ENCODE peak calls at places on chromosome 17, in six cellular contexts. Z, B, S, G, D and Q are unnamed samples.

GRCh38 chr17:41058741-41059140 is 1.2 kb downstream of the KRTAP2-3 start:
- DNase-seq in Z (no peak), B (no peak), S (no peak), G (no peak), D (no peak), Q (no peak)

GRCh38 chr17:62892069-62892675 is 73.9 kb upstream of the TANC2 start:
- DNase-seq in Z (no peak), B (no peak), S (no peak), G (no peak), D (no peak), Q (no peak)

GRCh38 chr17:81253358-81254131 is 14.4 kb downstream of the NDUFAF8 start:
- DNase-seq in Z (no peak), B (peak; percentile 74), S (peak; percentile 51), G (peak; percentile 31), D (peak; percentile 44), Q (no peak)

GRCh38 chr17:77147357-77147801 is 6.6 kb downstream of the SEC14L1 start:
- DNase-seq in Z (no peak), B (no peak), S (no peak), G (no peak), D (peak; percentile 43), Q (no peak)

GRCh38 chr17:70230883-70231282 is 61.6 kb downstream of the KCNJ2 start:
- DNase-seq in Z (no peak), B (no peak), S (no peak), G (no peak), D (no peak), Q (no peak)

GRCh38 chr17:12007466-12007865 is 10.2 kb upstream of the ZNF18 start:
- DNase-seq in Z (no peak), B (no peak), S (no peak), G (no peak), D (no peak), Q (no peak)

GRCh38 chr17:78368854-78369495 is 9.1 kb upstream of the SOCS3 start:
- DNase-seq in Z (no peak), B (no peak), S (no peak), G (no peak), D (no peak), Q (no peak)

GRCh38 chr17:70089513-70090148 is 14.6 kb downstream of the KCNJ16 start:
- DNase-seq in Z (no peak), B (no peak), S (no peak), G (no peak), D (peak; percentile 39), Q (no peak)

GRCh38 chr17:78675836-78676235 is 98.6 kb upstream of the DNAH17 start:
- DNase-seq in Z (no peak), B (no peak), S (no peak), G (no peak), D (no peak), Q (no peak)

GRCh38 chr17:47099451-47099986 is 89.6 kb downstream of the CDC27 start:
- DNase-seq in Z (no peak), B (no peak), S (no peak), G (no peak), D (no peak), Q (no peak)

GRCh38 chr17:47686276-47686635 is 7.7 kb upstream of the TBKBP1 start:
- DNase-seq in Z (no peak), B (no peak), S (no peak), G (no peak), D (no peak), Q (peak; percentile 49)

GRCh38 chr17:60077672-60078519 is 825 bp downstream of the HEATR6 start:
- DNase-seq in Z (no peak), B (no peak), S (peak; percentile 10), G (no peak), D (peak; percentile 30), Q (no peak)

GRCh38 chr17:38476549-38476948 is 48.3 kb downstream of the ARHGAP23 start:
- DNase-seq in Z (no peak), B (no peak), S (no peak), G (no peak), D (no peak), Q (no peak)

GRCh38 chr17:70184770-70185169 is 15.4 kb downstream of the KCNJ2 start:
- DNase-seq in Z (no peak), B (no peak), S (no peak), G (no peak), D (peak; percentile 34), Q (peak; percentile 76)

GRCh38 chr17:71503710-71504471 is 616.9 kb upstream of the SOX9 start:
- DNase-seq in Z (no peak), B (no peak), S (peak; percentile 8), G (no peak), D (no peak), Q (no peak)
- H3K4me1 ChIP-seq in Z (no peaks in the 10 kb centered on the region), B (no peaks in the 10 kb centered on the region), S (peaks cover 7% of the 10 kb centered on the region), G (no peaks in the 10 kb centered on the region), D (no peaks in the 10 kb centered on the region), Q (peaks cover 15% of the 10 kb centered on the region)

DNA sequence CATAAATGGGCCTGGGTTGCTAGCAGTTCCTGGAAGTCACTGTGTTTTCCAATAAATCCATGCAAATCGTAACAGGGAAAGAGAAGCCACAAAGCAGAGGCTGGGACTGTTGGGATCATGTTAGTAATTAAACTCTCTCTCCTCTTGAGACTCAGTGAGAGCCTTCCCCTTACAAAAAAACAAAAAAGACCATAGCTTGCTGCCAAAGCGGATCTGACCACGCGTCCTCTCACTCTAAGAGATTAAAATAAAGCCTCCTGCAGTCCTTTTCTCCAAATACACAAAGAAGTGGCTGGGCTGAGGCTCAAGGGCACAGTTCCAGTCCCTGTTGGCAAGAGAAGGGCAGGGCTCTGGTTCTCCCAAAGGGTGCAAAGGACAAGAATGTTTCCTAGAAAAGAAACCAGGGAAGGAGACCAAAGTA is 38.5 kb downstream of the PIGL start:
- DNase-seq in Z (peak; percentile 80), B (no peak), S (peak; percentile 70), G (no peak), D (peak; percentile 31), Q (no peak)
- H3K4me3 ChIP-seq in Z (no peak overlapping the region), B (no peak overlapping the region), S (no peak overlapping the region), G (no peak overlapping the region), D (no peak overlapping the region), Q (no peak overlapping the region)

DNA sequence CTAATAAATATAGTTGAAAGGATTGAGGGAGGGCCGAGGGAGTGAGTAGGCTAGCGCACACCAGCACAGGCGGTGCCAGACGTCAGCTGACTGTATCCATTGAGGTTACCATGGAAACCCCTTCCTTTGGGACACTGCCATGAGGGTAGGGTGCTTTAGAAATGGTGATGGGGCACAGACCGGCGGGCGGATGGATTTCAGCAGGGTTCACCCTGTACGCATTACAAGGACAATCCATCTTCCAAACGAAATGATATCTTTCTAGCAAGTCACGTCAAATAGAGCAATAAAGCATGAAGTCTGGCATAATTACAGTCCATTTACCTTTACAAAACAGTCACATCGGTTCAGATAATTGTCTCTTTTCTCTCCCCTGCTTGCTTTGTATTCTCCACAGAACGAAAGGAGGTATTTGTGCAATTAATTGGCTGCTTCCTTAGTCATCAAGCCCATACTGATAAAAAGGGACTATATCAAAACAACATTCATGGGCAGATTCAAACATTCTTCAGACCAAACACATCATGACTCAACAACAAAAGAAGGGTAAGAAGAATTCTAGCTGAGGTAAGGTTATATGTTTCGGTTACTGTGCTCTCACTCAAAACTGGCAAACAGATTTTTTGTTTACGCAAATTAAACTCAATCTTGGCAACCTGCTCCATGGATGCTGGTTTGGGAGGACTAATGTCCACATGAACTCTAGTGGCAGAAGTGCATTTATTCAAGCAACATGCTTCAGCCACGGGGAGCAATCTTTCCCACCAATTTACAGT is 140.6 kb downstream of the CDK5R1 start:
- DNase-seq in Z (no peak), B (peak; percentile 58), S (peak; percentile 91), G (no peak), D (peak; percentile 8), Q (no peak)
- H3K27ac ChIP-seq in Z (no peak overlapping the region), B (no peak overlapping the region), S (no peak overlapping the region), G (no peak overlapping the region), D (no peak overlapping the region), Q (no peak overlapping the region)

GRCh38 chr17:14553847-14554246 is 253.0 kb downstream of the HS3ST3B1 start:
- DNase-seq in Z (no peak), B (no peak), S (no peak), G (no peak), D (no peak), Q (no peak)

GRCh38 chr17:14557482-14557881 is 256.6 kb downstream of the HS3ST3B1 start:
- DNase-seq in Z (no peak), B (no peak), S (no peak), G (no peak), D (no peak), Q (no peak)

GRCh38 chr17:14559720-14560119 is 258.8 kb downstream of the HS3ST3B1 start:
- DNase-seq in Z (no peak), B (no peak), S (no peak), G (no peak), D (no peak), Q (no peak)

DNA sequence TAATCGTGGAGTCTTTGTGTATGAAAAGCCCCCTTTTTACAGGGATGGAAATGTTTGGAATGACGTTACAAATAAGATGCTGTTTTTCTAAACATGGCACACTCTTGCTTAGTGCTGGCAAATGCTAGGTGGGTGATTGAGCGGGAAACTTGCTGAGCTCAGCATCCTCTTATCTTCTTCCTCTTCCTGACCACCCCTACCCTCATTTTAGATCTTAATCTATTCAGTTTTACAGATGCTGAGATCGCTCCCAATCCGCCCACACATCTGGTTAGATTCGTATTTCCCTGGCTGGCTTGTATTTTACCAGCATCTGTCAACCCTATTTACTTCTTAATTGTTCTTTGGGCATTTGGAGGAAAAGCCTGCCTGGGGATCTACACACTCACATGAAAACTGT is 258.3 kb downstream of the HS3ST3B1 start:
- DNase-seq in Z (no peak), B (no peak), S (no peak), G (no peak), D (no peak), Q (no peak)
- H3K4me1 ChIP-seq in Z (no peaks in the 10 kb centered on the region), B (no peaks in the 10 kb centered on the region), S (peaks cover 11% of the 10 kb centered on the region), G (peaks cover 4% of the 10 kb centered on the region), D (no peaks in the 10 kb centered on the region), Q (no peaks in the 10 kb centered on the region)

GRCh38 chr17:43660262-43660661 is 1.5 kb downstream of the MEOX1 start:
- DNase-seq in Z (no peak), B (no peak), S (no peak), G (no peak), D (no peak), Q (no peak)

GRCh38 chr17:43662432-43663141 is 865 bp upstream of the MEOX1 start:
- DNase-seq in Z (no peak), B (no peak), S (no peak), G (no peak), D (no peak), Q (no peak)

GRCh38 chr17:43660816-43661493 is 767 bp downstream of the MEOX1 start:
- DNase-seq in Z (no peak), B (no peak), S (no peak), G (peak; percentile 15), D (no peak), Q (no peak)

GRCh38 chr17:43663383-43663782 is 1.7 kb upstream of the MEOX1 start:
- DNase-seq in Z (no peak), B (no peak), S (no peak), G (no peak), D (no peak), Q (no peak)

DNA sequence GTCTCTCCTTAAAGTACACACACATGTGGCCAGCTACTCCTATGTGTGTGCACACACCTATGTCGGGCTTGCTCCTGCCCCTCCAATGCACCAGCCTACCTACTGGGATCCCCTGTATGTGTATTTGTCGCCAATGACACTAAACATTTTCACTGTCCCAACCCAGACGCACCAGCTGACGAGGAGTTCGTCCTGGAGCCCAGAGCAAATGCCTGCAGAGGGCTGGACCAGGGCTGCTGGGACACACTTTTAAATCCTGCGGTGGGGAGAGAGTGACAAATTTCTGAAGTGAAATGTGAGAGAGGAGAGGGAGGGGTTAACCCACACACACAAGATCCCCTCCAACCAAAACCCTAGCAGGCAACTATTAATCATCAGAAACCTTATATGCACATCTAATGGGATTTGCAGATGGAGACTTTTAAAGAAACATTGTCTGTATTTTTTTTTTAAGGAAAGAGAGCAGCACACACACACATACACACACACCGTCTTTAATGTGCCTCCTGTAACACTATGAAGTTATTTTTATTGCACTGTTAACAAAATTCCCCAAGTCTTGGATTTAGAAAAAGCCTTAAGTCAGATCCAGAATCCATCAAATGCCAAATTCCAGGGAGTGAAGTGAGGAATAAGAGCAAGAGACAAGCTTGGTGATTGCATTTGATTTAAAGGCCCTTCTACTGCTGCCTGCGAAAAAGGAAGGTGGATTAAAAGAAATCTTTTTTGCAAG is at the start of gene MEOX1:
- DNase-seq in Z (no peak), B (no peak), S (no peak), G (no peak), D (no peak), Q (peak; percentile 69)
- H3K4me3 ChIP-seq in Z (no peak within 1 kb of the TSS), B (no peak within 1 kb of the TSS), S (no peak within 1 kb of the TSS), G (peak within 1 kb of the TSS; percentile 39), D (no peak within 1 kb of the TSS), Q (no peak within 1 kb of the TSS)